ENCODE peak calls at places on chromosomes 1 and 21, in four cellular contexts. F is H1, V is K562, O is HepG2. Z is an unnamed sample.

GRCh38 chr1:153612755-153613331 is at the start of gene S100A16:
- DNase-seq in F (peak; percentile 75), V (peak; percentile 48), O (no peak), Z (peak; percentile 54)

GRCh38 chr1:223683586-223684487 is 18.3 kb upstream of the CAPN8 start:
- DNase-seq in F (peak; percentile 78), V (peak; percentile 55), O (no peak), Z (peak; percentile 77)

GRCh38 chr1:197320991-197321531 is 53.0 kb downstream of the CRB1 start:
- DNase-seq in F (no peak), V (no peak), O (no peak), Z (no peak)

GRCh38 chr1:68213843-68214242 is 18.5 kb downstream of the WLS start:
- DNase-seq in F (no peak), V (no peak), O (peak; percentile 3), Z (no peak)

GRCh38 chr1:178055779-178056471 is 38.0 kb upstream of the RASAL2 start:
- DNase-seq in F (no peak), V (no peak), O (peak; percentile 81), Z (no peak)

GRCh38 chr1:11044849-11045427 is 2.1 kb downstream of the MASP2 start:
- DNase-seq in F (no peak), V (no peak), O (no peak), Z (no peak)

GRCh38 chr1:70411360-70411844 is 334 bp downstream of the CTH start:
- DNase-seq in F (no peak), V (no peak), O (no peak), Z (no peak)

GRCh38 chr21:44550807-44551206 is 498 bp downstream of the KRTAP10-2 start:
- DNase-seq in F (no peak), V (no peak), O (no peak), Z (no peak)

GRCh38 chr1:184299076-184299790 is 87.6 kb upstream of the C1orf21 start:
- DNase-seq in F (no peak), V (no peak), O (no peak), Z (no peak)

GRCh38 chr21:40618216-40618615 is 228.7 kb downstream of the DSCAM start:
- DNase-seq in F (no peak), V (no peak), O (no peak), Z (peak; percentile 19)

GRCh38 chr1:65177457-65177856 is 29.5 kb downstream of the AK4 start:
- DNase-seq in F (no peak), V (no peak), O (no peak), Z (no peak)

GRCh38 chr1:47786301-47786700 is 210.9 kb downstream of the TRABD2B start:
- DNase-seq in F (no peak), V (no peak), O (no peak), Z (no peak)

GRCh38 chr1:199747984-199748383 is 279.5 kb upstream of the NR5A2 start:
- DNase-seq in F (peak; percentile 64), V (no peak), O (no peak), Z (peak; percentile 56)

GRCh38 chr1:91682882-91683597 is 182.4 kb downstream of the CDC7 start:
- DNase-seq in F (no peak), V (no peak), O (no peak), Z (no peak)

GRCh38 chr1:26744075-26744958 is 43.4 kb upstream of the PIGV start:
- DNase-seq in F (peak; percentile 59), V (peak; percentile 67), O (peak; percentile 37), Z (peak; percentile 62)

GRCh38 chr21:42252267-42252666 is 33.3 kb downstream of the ABCG1 start:
- DNase-seq in F (no peak), V (no peak), O (no peak), Z (no peak)

GRCh38 chr1:10830961-10831669 is 34.7 kb upstream of the CASZ1 start:
- DNase-seq in F (no peak), V (no peak), O (no peak), Z (no peak)

GRCh38 chr1:226882187-226882586 is 11.8 kb downstream of the PSEN2 start:
- DNase-seq in F (no peak), V (no peak), O (no peak), Z (no peak)

GRCh38 chr1:5388622-5389021 is 603.6 kb downstream of the NPHP4 start:
- DNase-seq in F (no peak), V (no peak), O (no peak), Z (no peak)

GRCh38 chr1:11777653-11778322 is 15.8 kb downstream of the C1orf167 start:
- DNase-seq in F (no peak), V (no peak), O (no peak), Z (no peak)

GRCh38 chr1:11575553-11575952 is 78.7 kb downstream of the FBXO2 start:
- DNase-seq in F (no peak), V (no peak), O (no peak), Z (no peak)

DNA sequence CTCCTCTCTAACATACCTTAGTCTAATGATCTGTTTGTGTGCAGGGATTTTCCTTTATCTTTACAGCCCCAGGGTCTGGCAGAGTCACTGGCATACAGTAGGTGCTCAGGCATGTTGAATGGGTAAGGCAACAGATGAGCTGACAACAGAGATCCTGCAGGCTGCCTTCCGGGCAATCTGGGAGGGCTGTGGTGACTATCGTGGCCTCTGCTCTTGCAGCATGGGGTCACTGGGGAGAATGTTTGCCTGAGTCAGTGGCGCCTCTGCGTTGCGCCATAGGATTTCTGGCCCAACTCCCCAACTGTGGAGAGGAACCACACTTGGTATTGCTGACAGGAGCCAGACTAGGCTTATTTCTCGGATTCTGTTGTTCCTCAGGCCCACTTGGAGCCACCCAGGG is 93.8 kb downstream of the LAMC2 start:
- DNase-seq in F (no peak), V (no peak), O (peak; percentile 9), Z (no peak)
- TF ChIP-seq ATF3 in F (no peak), V (no peak), O (no peak), Z (no peak)

GRCh38 chr1:15704526-15705183 is 20.5 kb downstream of the PLEKHM2 start:
- DNase-seq in F (no peak), V (no peak), O (no peak), Z (no peak)

GRCh38 chr1:15707239-15707940 is 23.3 kb downstream of the PLEKHM2 start:
- DNase-seq in F (no peak), V (no peak), O (no peak), Z (no peak)

GRCh38 chr1:15708486-15709137 is 24.5 kb downstream of the PLEKHM2 start:
- DNase-seq in F (no peak), V (no peak), O (no peak), Z (no peak)

GRCh38 chr1:15705184-15705566 is 21.1 kb downstream of the PLEKHM2 start:
- DNase-seq in F (no peak), V (no peak), O (no peak), Z (no peak)

DNA sequence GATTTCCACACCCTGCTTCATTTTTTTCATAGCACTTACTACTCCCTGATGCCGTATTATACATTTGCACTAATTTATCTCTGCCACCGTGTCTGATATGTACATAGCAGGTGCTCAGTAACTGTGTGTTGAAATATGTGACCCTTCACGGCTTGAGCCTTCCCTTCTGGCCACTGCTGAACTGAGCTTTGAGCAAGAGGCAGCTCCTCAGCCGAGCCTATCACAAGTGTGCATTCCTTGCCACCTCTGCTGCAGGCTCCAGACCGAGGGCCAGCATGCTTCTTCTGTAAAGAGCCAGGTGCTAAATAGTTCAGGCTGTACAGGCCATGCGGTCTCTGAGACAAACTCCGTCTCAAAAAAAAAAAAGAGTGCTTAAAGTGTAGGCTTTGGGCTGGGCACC is 22.6 kb downstream of the PLEKHM2 start:
- DNase-seq in F (no peak), V (no peak), O (no peak), Z (no peak)
- TF ChIP-seq MAX in F (no peak), V (no peak), O (no peak), Z (no peak)

DNA sequence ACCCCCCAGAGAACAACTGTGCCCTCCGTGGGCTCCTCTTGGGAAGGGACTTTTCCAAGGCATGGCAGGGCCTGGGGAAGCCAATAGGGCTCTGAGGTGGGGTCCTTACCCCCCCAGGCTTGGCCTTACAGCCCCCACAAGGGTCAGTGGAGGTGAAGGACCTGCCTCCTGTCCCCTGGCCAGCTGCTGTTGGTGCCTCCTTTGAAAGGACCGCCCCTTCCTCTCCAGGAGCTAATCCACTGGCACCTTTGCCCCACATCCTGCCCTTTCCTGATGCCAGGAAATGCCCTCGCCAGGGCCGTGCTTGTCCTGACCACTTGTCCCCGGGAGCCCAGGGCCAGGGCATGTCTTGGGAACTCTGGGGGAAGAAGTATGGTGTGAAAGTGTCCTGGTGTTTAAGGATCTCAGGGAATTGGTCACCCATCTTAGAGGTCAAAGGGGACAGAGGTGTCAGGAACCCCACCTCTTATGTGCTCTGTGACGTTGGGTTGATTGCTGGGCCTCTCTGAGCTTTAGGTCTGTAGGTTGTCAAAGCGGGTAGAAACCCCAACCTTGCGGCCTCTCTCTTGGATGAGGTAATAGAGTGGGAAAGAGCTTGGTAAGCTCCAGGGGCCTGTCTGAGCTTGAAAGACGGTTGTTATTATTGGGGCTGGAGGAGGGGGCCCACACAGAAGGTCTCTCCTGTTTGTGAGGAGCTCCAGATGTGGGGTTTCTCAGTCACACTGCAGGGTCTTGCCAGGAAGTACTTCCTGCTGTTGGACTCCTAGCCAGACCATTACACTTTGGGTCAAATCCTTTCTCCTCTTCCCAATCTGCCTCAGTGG is 2.8 kb downstream of the KCNQ4 start:
- DNase-seq in F (no peak), V (no peak), O (no peak), Z (no peak)
- TF ChIP-seq JUN in F (no peak), V (no peak), O (no peak), Z (no peak)

DNA sequence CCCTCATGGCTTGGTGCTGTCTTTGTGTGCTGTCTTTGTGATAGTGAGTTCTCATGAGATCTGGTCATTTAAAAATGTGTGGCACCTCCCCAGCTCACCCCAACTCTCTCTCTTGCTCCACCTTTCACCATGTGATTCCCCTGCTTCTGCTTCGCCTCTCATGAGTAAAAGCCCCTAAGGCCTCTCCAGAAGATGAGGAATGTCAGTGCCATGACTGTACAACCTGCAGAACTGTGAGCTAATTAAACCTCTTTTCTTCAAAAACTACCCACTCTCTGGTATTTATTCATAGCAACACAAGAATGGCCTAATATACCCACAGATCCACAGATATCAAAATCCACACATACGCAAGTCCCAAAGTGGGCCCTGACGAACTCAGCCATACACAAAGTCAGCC is 88.9 kb upstream of the PPP2R5A start:
- DNase-seq in F (no peak), V (no peak), O (no peak), Z (no peak)
- TF ChIP-seq ATF3 in F (no peak), V (no peak), O (no peak), Z (no peak)

GRCh38 chr1:157517026-157517425 is 35.3 kb downstream of the FCRL5 start:
- DNase-seq in F (no peak), V (no peak), O (no peak), Z (no peak)

GRCh38 chr1:157519451-157519850 is 32.9 kb downstream of the FCRL5 start:
- DNase-seq in F (no peak), V (no peak), O (no peak), Z (no peak)

GRCh38 chr1:157523774-157524501 is 28.4 kb downstream of the FCRL5 start:
- DNase-seq in F (no peak), V (no peak), O (no peak), Z (no peak)

GRCh38 chr1:157521056-157521455 is 31.3 kb downstream of the FCRL5 start:
- DNase-seq in F (no peak), V (no peak), O (no peak), Z (no peak)

GRCh38 chr1:157520386-157520935 is 31.9 kb downstream of the FCRL5 start:
- DNase-seq in F (no peak), V (no peak), O (no peak), Z (no peak)
- TF ChIP-seq MAX in F (no peak), V (no peak), O (no peak), Z (no peak)

GRCh38 chr1:1594602-1594981 is 5.3 kb downstream of the FNDC10 start:
- DNase-seq in F (no peak), V (no peak), O (no peak), Z (no peak)
- TF ChIP-seq JUN in F (no peak), V (no peak), O (no peak), Z (no peak)

GRCh38 chr1:115555446-115555845 is 86.3 kb upstream of the VANGL1 start:
- DNase-seq in F (no peak), V (no peak), O (no peak), Z (no peak)
- TF ChIP-seq ATF3 in F (no peak), V (no peak), O (no peak), Z (no peak)